ENCODE peak calls at places on chromosomes 6 and 20, in four cellular contexts. I, G, B and M are unnamed samples.
A peak's percentile ranks its signal among the peaks of the same experiment; 100 is the strongest.

GRCh38 chr6:138405816-138406403 is 1.9 kb downstream of the HEBP2 start:
- DNase-seq in I (no peak), G (no peak), B (no peak), M (no peak)

GRCh38 chr20:43839793-43840199 is 74.9 kb upstream of the TOX2 start:
- DNase-seq in I (no peak), G (no peak), B (no peak), M (no peak)

GRCh38 chr6:31795616-31796298 is at the start of gene VARS1:
- DNase-seq in I (peak; percentile 95), G (peak; percentile 94), B (peak; percentile 87), M (peak; percentile 66)

GRCh38 chr20:21388566-21388965 is 8.8 kb downstream of the NKX2-4 start:
- DNase-seq in I (no peak), G (no peak), B (no peak), M (no peak)

GRCh38 chr20:60960500-60960899 is 291.6 kb upstream of the CDH4 start:
- DNase-seq in I (no peak), G (no peak), B (no peak), M (no peak)

GRCh38 chr20:19012671-19013070 is 199.1 kb downstream of the SCP2D1 start:
- DNase-seq in I (no peak), G (no peak), B (no peak), M (no peak)

GRCh38 chr6:31466466-31466865 is 31.5 kb upstream of the MICB start:
- DNase-seq in I (no peak), G (no peak), B (no peak), M (no peak)

GRCh38 chr6:617485-618100 is 39.3 kb downstream of the HUS1B start:
- DNase-seq in I (peak; percentile 65), G (no peak), B (no peak), M (no peak)

GRCh38 chr20:33644313-33645071 is 17.6 kb upstream of the C20orf144 start:
- DNase-seq in I (no peak), G (no peak), B (no peak), M (no peak)

GRCh38 chr6:11094411-11094851 is 797 bp downstream of the SMIM13 start:
- DNase-seq in I (peak; percentile 54), G (peak; percentile 41), B (peak; percentile 39), M (no peak)

GRCh38 chr6:166318227-166318626 is 10.0 kb upstream of the PRR18 start:
- DNase-seq in I (no peak), G (no peak), B (no peak), M (no peak)

GRCh38 chr6:118558811-118559217 is 10.7 kb downstream of the PLN start:
- DNase-seq in I (no peak), G (no peak), B (no peak), M (no peak)

GRCh38 chr6:13924949-13925881 is at the start of gene RNF182:
- DNase-seq in I (no peak), G (no peak), B (no peak), M (no peak)

GRCh38 chr20:49287555-49288249 is 9.8 kb upstream of the ZNFX1 start:
- DNase-seq in I (no peak), G (no peak), B (no peak), M (no peak)

GRCh38 chr6:105301072-105301503 is 101.8 kb downstream of the PREP start:
- DNase-seq in I (no peak), G (no peak), B (no peak), M (no peak)

GRCh38 chr6:159389695-159390094 is 220.5 kb downstream of the FNDC1 start:
- DNase-seq in I (no peak), G (no peak), B (no peak), M (no peak)
- H3K27ac ChIP-seq in I (no peak overlapping the region), G (no peak overlapping the region), B (no peak overlapping the region), M (no peak overlapping the region)

DNA sequence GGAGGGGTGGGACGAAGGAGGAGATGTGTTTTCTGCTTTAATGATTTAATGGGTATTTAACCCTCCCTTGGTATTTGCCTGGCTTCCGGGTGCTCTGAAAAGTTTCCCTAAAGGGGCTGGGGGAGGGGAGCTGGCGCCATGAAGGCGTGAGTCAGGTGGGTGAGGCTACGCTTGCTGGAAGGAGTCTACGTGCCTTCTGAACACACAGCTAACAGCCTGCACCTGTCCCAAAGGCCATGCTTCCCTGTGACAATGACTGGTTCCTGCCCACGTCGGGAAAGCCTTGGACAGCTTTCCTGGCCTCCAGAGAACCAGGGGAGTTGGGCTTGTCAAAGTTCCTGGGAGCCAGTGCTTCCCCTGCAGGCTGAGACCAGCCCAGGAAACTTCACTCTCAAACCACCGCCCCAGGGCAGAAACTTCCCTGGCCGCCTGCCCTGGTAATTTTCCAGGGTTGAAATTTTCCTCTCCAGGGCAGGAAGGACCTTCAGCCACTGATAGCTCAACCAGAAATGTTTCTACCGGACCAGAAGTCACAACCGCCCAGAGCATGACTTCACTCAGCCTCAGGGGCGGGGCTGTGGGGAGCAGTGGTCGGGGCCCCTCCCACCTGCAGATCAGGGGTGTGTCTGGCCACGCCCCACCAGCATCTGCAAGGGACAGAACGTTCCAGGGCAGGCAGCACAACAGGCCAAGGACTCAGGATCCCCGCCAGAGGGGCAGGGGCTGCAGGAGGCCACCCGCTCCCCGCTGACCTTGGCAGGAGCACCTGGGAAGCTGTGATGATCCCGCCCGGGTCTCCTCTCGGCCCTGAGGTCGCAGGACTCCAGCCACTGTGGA is 18.6 kb upstream of the SLCO4A1 start:
- DNase-seq in I (peak; percentile 93), G (peak; percentile 95), B (peak; percentile 96), M (no peak)
- H3K27ac ChIP-seq in I (no peak overlapping the region), G (peak overlapping the region; percentile 91), B (peak overlapping the region; percentile 59), M (peak overlapping the region; percentile 85)

GRCh38 chr6:36387440-36388303 is at the start of gene ETV7:
- DNase-seq in I (peak; percentile 57), G (no peak), B (no peak), M (no peak)
- H3K27ac ChIP-seq in I (no peak within 1 kb of the TSS), G (peak within 1 kb of the TSS; percentile 19), B (peak within 1 kb of the TSS; percentile 63), M (no peak within 1 kb of the TSS)

DNA sequence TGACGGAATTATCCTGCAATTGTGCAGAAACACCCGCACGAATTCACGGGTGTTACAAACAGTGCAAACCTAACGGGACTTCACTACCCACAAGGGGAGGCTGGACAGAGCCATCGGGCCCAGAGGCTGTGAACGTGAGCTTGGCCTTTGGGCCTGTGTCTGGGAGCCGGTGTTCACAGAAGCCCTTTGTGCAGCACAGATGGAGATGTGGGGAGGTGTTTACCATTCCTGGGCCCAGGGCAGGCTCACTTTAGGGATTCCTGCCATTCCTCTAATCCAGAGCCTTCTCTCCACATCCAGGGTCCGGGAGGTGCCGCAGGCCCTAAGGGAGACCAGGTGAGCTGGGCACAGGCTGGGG is 15.0 kb downstream of the COL9A3 start:
- DNase-seq in I (no peak), G (no peak), B (no peak), M (no peak)
- H3K27ac ChIP-seq in I (no peak overlapping the region), G (no peak overlapping the region), B (no peak overlapping the region), M (peak overlapping the region; percentile 67)

GRCh38 chr6:52516269-52516668 is 60.6 kb downstream of the TRAM2 start:
- DNase-seq in I (no peak), G (no peak), B (no peak), M (no peak)
- H3K27ac ChIP-seq in I (no peak overlapping the region), G (no peak overlapping the region), B (peak overlapping the region; percentile 86), M (no peak overlapping the region)

GRCh38 chr6:33117826-33118277 is 42.1 kb downstream of the HLA-DPB1 start:
- DNase-seq in I (peak; percentile 60), G (no peak), B (no peak), M (no peak)
- H3K27ac ChIP-seq in I (peak overlapping the region; percentile 77), G (no peak overlapping the region), B (no peak overlapping the region), M (no peak overlapping the region)

DNA sequence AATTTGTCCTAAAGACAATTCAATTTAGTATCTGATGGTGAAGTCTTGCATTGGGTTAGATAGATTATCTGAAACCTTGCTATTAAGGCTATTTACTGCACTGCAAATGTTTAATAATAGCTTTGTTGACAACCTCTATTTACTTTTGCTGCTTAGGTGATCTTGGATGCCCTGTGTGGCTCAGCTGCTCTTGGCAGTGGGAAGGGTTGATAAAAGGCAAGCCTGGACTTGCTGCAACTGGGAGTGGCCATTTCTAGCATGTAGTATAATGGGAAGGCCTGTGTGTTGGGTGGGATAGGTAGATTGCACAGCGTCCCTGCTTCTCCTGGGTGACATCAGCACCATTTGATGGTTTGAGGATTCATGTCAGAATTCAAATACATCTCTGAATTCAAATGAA is 49.1 kb downstream of the ARMC2 start:
- DNase-seq in I (no peak), G (peak; percentile 45), B (no peak), M (no peak)
- H3K27ac ChIP-seq in I (no peak overlapping the region), G (peak overlapping the region; percentile 79), B (no peak overlapping the region), M (no peak overlapping the region)